ENCODE peak calls at places on chromosome 19, in four cellular contexts. G, I, L and A are unnamed samples.

GRCh38 chr19:7855426-7856276 is 18.5 kb downstream of the PRR36 start:
- DNase-seq in L (no peak), I (no peak), G (no peak), A (no peak)

GRCh38 chr19:30237146-30237545 is 135.0 kb upstream of the ZNF536 start:
- DNase-seq in G (no peak), L (no peak), I (no peak), A (no peak)

GRCh38 chr19:3655402-3656072 is 28.9 kb upstream of the CACTIN start:
- DNase-seq in I (no peak), L (no peak), G (no peak), A (no peak)

GRCh38 chr19:55149078-55150003 is at the start of gene TNNT1:
- DNase-seq in G (peak; percentile 18), I (no peak), L (no peak), A (peak; percentile 51)

GRCh38 chr19:19421326-19421725 is 15.9 kb downstream of the GATAD2A start:
- DNase-seq in G (no peak), I (no peak), L (no peak), A (no peak)

GRCh38 chr19:49699364-49699763 is 8.4 kb downstream of the CPT1C start:
- DNase-seq in I (no peak), L (no peak), G (no peak), A (no peak)

GRCh38 chr19:17687857-17688784 is at the start of gene UNC13A:
- DNase-seq in I (peak; percentile 35), L (peak; percentile 45), G (peak; percentile 53), A (peak; percentile 59)

GRCh38 chr19:18417250-18418033 is 1.8 kb upstream of the SSBP4 start:
- DNase-seq in L (peak; percentile 75), G (peak; percentile 91), I (peak; percentile 71), A (peak; percentile 96)

GRCh38 chr19:3441986-3442329 is 38.4 kb downstream of the SMIM24 start:
- DNase-seq in I (no peak), G (no peak), L (no peak), A (no peak)

GRCh38 chr19:17719730-17720486 is 628 bp downstream of the MAP1S start:
- DNase-seq in L (peak; percentile 73), I (no peak), G (peak; percentile 33), A (no peak)

GRCh38 chr19:35090160-35090794 is 25.3 kb upstream of the FXYD3 start:
- DNase-seq in I (peak; percentile 59), G (peak; percentile 84), L (peak; percentile 87), A (peak; percentile 77)

GRCh38 chr19:15260939-15261338 is 28.7 kb upstream of the EPHX3 start:
- DNase-seq in I (no peak), L (no peak), G (peak; percentile 30), A (no peak)

GRCh38 chr19:17137417-17137816 is 61.8 kb downstream of the MYO9B start:
- DNase-seq in I (no peak), G (no peak), L (no peak), A (no peak)

GRCh38 chr19:6773323-6773931 is 919 bp downstream of the VAV1 start:
- DNase-seq in I (peak; percentile 32), L (peak; percentile 35), G (no peak), A (no peak)

GRCh38 chr19:18839465-18840287 is 7.9 kb downstream of the UPF1 start:
- DNase-seq in I (peak; percentile 53), G (no peak), L (peak; percentile 44), A (no peak)

GRCh38 chr19:17114414-17114831 is 38.8 kb downstream of the MYO9B start:
- DNase-seq in I (no peak), L (no peak), G (no peak), A (no peak)

GRCh38 chr19:45790942-45791341 is 1.7 kb downstream of the DMWD start:
- DNase-seq in I (no peak), L (peak; percentile 36), G (no peak), A (no peak)

GRCh38 chr19:34306213-34306661 is 51.9 kb downstream of the GARRE1 start:
- DNase-seq in G (no peak), I (no peak), L (peak; percentile 81), A (no peak)

GRCh38 chr19:47391510-47392223 is 27.7 kb downstream of the MEIS3 start:
- DNase-seq in I (peak; percentile 76), G (peak; percentile 88), L (peak; percentile 75), A (peak; percentile 79)

GRCh38 chr19:2194513-2195078 is 30.9 kb downstream of the DOT1L start:
- DNase-seq in I (no peak), L (no peak), G (no peak), A (no peak)

DNA sequence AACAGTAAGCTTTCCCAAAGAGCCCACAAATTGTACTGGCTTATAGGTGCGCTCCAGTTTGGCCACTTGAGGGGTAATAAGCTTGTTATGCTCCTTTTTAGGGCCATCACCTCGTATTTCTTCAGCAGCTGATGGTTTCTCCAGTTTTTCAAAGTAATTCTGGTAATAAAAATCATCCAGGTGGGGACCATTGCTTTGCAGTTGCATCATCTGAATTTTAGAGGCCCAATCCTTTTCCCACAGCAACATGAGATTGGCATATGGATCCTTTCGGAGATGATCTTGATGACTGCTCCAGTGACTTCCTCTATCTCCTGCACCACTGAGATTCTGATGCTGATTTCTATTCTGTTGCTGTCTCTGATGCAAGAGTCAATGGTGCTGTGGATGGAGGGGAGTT is 27.1 kb downstream of the ZNF546 start:
- DNase-seq in I (no peak), L (no peak), G (no peak), A (no peak)
- H3K9me3 ChIP-seq in I (no peaks in the 10 kb centered on the region), L (peaks cover 54% of the 10 kb centered on the region), G (peaks cover 93% of the 10 kb centered on the region), A (no peaks in the 10 kb centered on the region)

GRCh38 chr19:5314907-5315298 is 25.7 kb downstream of the PTPRS start:
- DNase-seq in G (no peak), L (no peak), I (no peak), A (no peak)
- H3K9me3 ChIP-seq in G (no peaks in the 10 kb centered on the region), L (no peaks in the 10 kb centered on the region), I (no peaks in the 10 kb centered on the region), A (no peaks in the 10 kb centered on the region)

GRCh38 chr19:52962394-52963228 is at the start of gene ZNF816:
- DNase-seq in L (peak; percentile 98), G (peak; percentile 99), I (peak; percentile 97), A (peak; percentile 98)

GRCh38 chr19:52956917-52957316 is 5.8 kb downstream of the ZNF816 start:
- DNase-seq in G (no peak), L (no peak), I (no peak), A (no peak)

GRCh38 chr19:52961981-52962380 is 700 bp downstream of the ZNF816 start:
- DNase-seq in I (no peak), L (no peak), G (peak; percentile 17), A (no peak)

GRCh38 chr19:52959613-52960295 is 2.9 kb downstream of the ZNF816 start:
- DNase-seq in L (no peak), I (no peak), G (no peak), A (no peak)

GRCh38 chr19:52957591-52957990 is 5.1 kb downstream of the ZNF816 start:
- DNase-seq in L (no peak), G (no peak), I (no peak), A (no peak)
- H3K9me3 ChIP-seq in L (peaks cover 56% of the 10 kb centered on the region), G (peaks cover 22% of the 10 kb centered on the region), I (no peaks in the 10 kb centered on the region), A (no peaks in the 10 kb centered on the region)

GRCh38 chr19:56927294-56927693 is 86.8 kb upstream of the PEG3 start:
- DNase-seq in I (no peak), G (no peak), L (no peak), A (no peak)

GRCh38 chr19:56930647-56931592 is 90.4 kb upstream of the PEG3 start:
- DNase-seq in L (no peak), G (no peak), I (no peak), A (no peak)

GRCh38 chr19:56933014-56933705 is 92.6 kb upstream of the PEG3 start:
- DNase-seq in G (no peak), L (no peak), I (no peak), A (no peak)

GRCh38 chr19:56927791-56928207 is 87.3 kb upstream of the PEG3 start:
- DNase-seq in L (no peak), G (no peak), I (no peak), A (no peak)
- H3K9me3 ChIP-seq in L (peaks cover 5% of the 10 kb centered on the region), G (peaks cover 9% of the 10 kb centered on the region), I (no peaks in the 10 kb centered on the region), A (no peaks in the 10 kb centered on the region)

GRCh38 chr19:42270346-42271044 is 1.4 kb downstream of the CIC start:
- DNase-seq in G (peak; percentile 64), L (peak; percentile 69), I (peak; percentile 75), A (no peak)
- H3K9me3 ChIP-seq in G (no peaks in the 10 kb centered on the region), L (no peaks in the 10 kb centered on the region), I (no peaks in the 10 kb centered on the region), A (no peaks in the 10 kb centered on the region)

GRCh38 chr19:9487016-9487415 is 11.4 kb downstream of the ZNF560 start:
- DNase-seq in I (no peak), L (no peak), G (no peak), A (no peak)
- H3K9me3 ChIP-seq in I (no peaks in the 10 kb centered on the region), L (peaks cover 32% of the 10 kb centered on the region), G (peaks cover 45% of the 10 kb centered on the region), A (no peaks in the 10 kb centered on the region)

DNA sequence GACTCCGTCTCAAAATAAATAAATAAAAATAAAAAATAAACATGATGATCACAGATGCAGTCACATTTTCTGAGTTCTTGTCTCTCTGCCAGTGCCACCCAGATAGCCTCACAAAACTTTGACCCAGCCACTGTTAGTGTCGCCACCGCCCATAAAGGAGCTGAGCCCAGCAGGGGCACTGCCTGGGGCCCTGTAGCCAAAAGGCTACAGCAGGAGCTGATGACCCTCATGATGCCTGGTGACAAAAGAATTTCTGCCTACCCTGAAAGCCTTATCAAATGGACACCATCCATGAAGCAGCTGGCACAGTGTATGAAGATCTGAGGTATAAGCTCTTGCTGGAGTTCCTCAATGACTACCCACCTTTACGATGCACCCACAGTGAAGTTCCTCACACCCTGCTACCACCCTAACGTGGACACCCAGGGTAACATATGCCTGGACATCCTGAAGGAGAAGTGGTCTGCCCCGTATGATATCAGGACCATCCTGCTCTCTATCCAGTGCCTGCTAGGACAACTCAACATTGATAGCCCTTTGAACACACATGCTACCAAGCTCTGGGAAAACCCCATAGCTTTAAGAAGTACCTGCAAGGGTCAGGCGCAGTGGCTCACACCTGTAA is 18.3 kb downstream of the ZNF587 start:
- DNase-seq in I (no peak), L (no peak), G (no peak), A (no peak)
- H3K9me3 ChIP-seq in I (no peaks in the 10 kb centered on the region), L (peaks cover 69% of the 10 kb centered on the region), G (peaks cover 39% of the 10 kb centered on the region), A (no peaks in the 10 kb centered on the region)